ENCODE peak calls at places on chromosomes 4 and X, in six cellular contexts. M is adipocyte; H is GM04503; W is stimulated activated CD8-positive, alpha-beta memory T cell treated with anti-CD3 and anti-CD28 coated beads, Interleukin-4, amount 100 ng/mL, for 24 hours; U is COR-L47; A is non-pigmented ciliary epithelial cell. T is an unnamed sample.

GRCh38 chr4:7412586-7412975 is 22.1 kb downstream of the PSAPL1 start:
- DNase-seq in M (no peak), H (no peak), W (no peak), U (no peak), A (no peak), T (no peak)

GRCh38 chr4:159770398-159770797 is 667.5 kb downstream of the RAPGEF2 start:
- DNase-seq in M (no peak), H (no peak), W (no peak), U (no peak), A (no peak), T (no peak)

GRCh38 chr4:5839751-5840674 is 52.9 kb downstream of the CRMP1 start:
- DNase-seq in M (no peak), H (peak), W (no peak), U (no peak), A (no peak), T (no peak)

GRCh38 chr4:31169851-31170250 is 449.7 kb downstream of the PCDH7 start:
- DNase-seq in M (peak), H (no peak), W (no peak), U (no peak), A (no peak), T (peak)

GRCh38 chr4:159341486-159341885 is 238.6 kb downstream of the RAPGEF2 start:
- DNase-seq in M (peak), H (no peak), W (no peak), U (no peak), A (no peak), T (no peak)

GRCh38 chrX:14351889-14352288 is 177.4 kb upstream of the GLRA2 start:
- DNase-seq in M (no peak), H (no peak), W (no peak), U (peak), A (no peak), T (no peak)

GRCh38 chr4:48033825-48034413 is 17.3 kb downstream of the NIPAL1 start:
- DNase-seq in M (peak), H (no peak), W (peak), U (peak), A (no peak), T (peak)

GRCh38 chrX:68084765-68085164 is 348.5 kb downstream of the OPHN1 start:
- DNase-seq in M (peak), H (peak), W (no peak), U (no peak), A (no peak), T (peak)

GRCh38 chr4:145333786-145334185 is 147.9 kb upstream of the SMAD1 start:
- DNase-seq in M (no peak), H (no peak), W (no peak), U (no peak), A (no peak), T (no peak)

GRCh38 chr4:142557220-142557801 is 288.8 kb downstream of the INPP4B start:
- DNase-seq in M (no peak), H (no peak), W (no peak), U (no peak), A (no peak), T (no peak)

GRCh38 chr4:169024762-169025161 is 14.7 kb upstream of the CBR4 start:
- DNase-seq in M (peak), H (no peak), W (no peak), U (peak), A (no peak), T (no peak)

GRCh38 chrX:40201486-40201885 is 103.7 kb upstream of the BCOR start:
- DNase-seq in M (no peak), H (no peak), W (no peak), U (no peak), A (no peak), T (no peak)

GRCh38 chrX:71618303-71618721 is at the start of gene CXCR3:
- DNase-seq in M (no peak), H (no peak), W (peak), U (no peak), A (no peak), T (no peak)

GRCh38 chr4:23369331-23369730 is 520.5 kb downstream of the PPARGC1A start:
- DNase-seq in M (no peak), H (no peak), W (no peak), U (no peak), A (no peak), T (no peak)

GRCh38 chr4:175346381-175346780 is 428.2 kb downstream of the ADAM29 start:
- DNase-seq in M (peak), H (no peak), W (no peak), U (no peak), A (no peak), T (no peak)

GRCh38 chrX:87813566-87813965 is 296.0 kb downstream of the KLHL4 start:
- DNase-seq in M (no peak), H (no peak), W (no peak), U (no peak), A (no peak), T (no peak)

GRCh38 chr4:94442251-94442650 is 9.5 kb upstream of the PDLIM5 start:
- DNase-seq in M (peak), H (no peak), W (no peak), U (no peak), A (no peak), T (no peak)

GRCh38 chrX:39823848-39824247 is 273.9 kb downstream of the BCOR start:
- DNase-seq in M (no peak), H (no peak), W (no peak), U (no peak), A (no peak), T (no peak)

GRCh38 chr4:66863481-66863880 is 681.8 kb downstream of the CENPC start:
- DNase-seq in M (no peak), H (no peak), W (no peak), U (no peak), A (no peak), T (no peak)

GRCh38 chrX:29687687-29688086 is 527.7 kb upstream of the MAGEB2 start:
- DNase-seq in M (peak), H (peak), W (no peak), U (no peak), A (peak), T (peak)